ENCODE peak calls at places on chromosomes 12 and 14, in four cellular contexts. P is neuronal stem cell, L is Calu3, C is NCI-H510A treated with DMSO at 0.1 percent for 48 hours. Q is an unnamed sample.

GRCh38 chr12:59166457-59166856 is 246.2 kb upstream of the LRIG3 start:
- DNase-seq in P (no peak), L (no peak), C (no peak), Q (no peak)

GRCh38 chr12:29831173-29831572 is 47.4 kb upstream of the TMTC1 start:
- DNase-seq in P (no peak), L (no peak), C (no peak), Q (no peak)

GRCh38 chr14:88422919-88423318 is 37.5 kb downstream of the SPATA7 start:
- DNase-seq in P (no peak), L (no peak), C (no peak), Q (no peak)

GRCh38 chr12:69007166-69007857 is 74.3 kb upstream of the CPM start:
- DNase-seq in P (peak; percentile 27), L (no peak), C (peak; percentile 81), Q (peak; percentile 62)

GRCh38 chr12:95674631-95675030 is 115.9 kb downstream of the NTN4 start:
- DNase-seq in P (no peak), L (no peak), C (peak; percentile 92), Q (no peak)

GRCh38 chr12:126676426-126676825 is 1590.5 kb upstream of the TMEM132C start:
- DNase-seq in P (no peak), L (no peak), C (peak; percentile 90), Q (no peak)

GRCh38 chr14:75609606-75610476 is 31.4 kb downstream of the FLVCR2 start:
- DNase-seq in P (no peak), L (no peak), C (no peak), Q (no peak)

GRCh38 chr12:52442600-52443061 is 8.5 kb upstream of the KRT75 start:
- DNase-seq in P (no peak), L (peak; percentile 21), C (no peak), Q (no peak)

GRCh38 chr14:36519431-36520321 is at the start of gene NKX2-1:
- DNase-seq in P (peak; percentile 21), L (peak; percentile 33), C (peak; percentile 91), Q (no peak)

GRCh38 chr12:107775093-107775721 is 703 bp downstream of the ASCL4 start:
- DNase-seq in P (peak; percentile 67), L (no peak), C (no peak), Q (no peak)

GRCh38 chr12:117361312-117361670 is at the start of gene NOS1:
- DNase-seq in P (no peak), L (no peak), C (no peak), Q (no peak)

GRCh38 chr14:34161351-34162169 is 210.7 kb upstream of the EGLN3 start:
- DNase-seq in P (no peak), L (peak; percentile 37), C (no peak), Q (no peak)

GRCh38 chr14:49971156-49972141 is 78.6 kb downstream of the ARF6 start:
- DNase-seq in P (no peak), L (no peak), C (no peak), Q (peak; percentile 65)

GRCh38 chr12:60205500-60205899 is 609.7 kb downstream of the SLC16A7 start:
- DNase-seq in P (no peak), L (no peak), C (no peak), Q (no peak)

GRCh38 chr12:94245984-94246383 is 97.6 kb downstream of the PLXNC1 start:
- DNase-seq in P (no peak), L (no peak), C (no peak), Q (no peak)

GRCh38 chr12:114982760-114983159 is 298.8 kb upstream of the TBX3 start:
- DNase-seq in P (no peak), L (no peak), C (no peak), Q (no peak)

GRCh38 chr14:96362071-96362964 is 823 bp downstream of the ATG2B start:
- DNase-seq in P (no peak), L (peak; percentile 43), C (peak; percentile 79), Q (peak; percentile 81)

GRCh38 chr12:72273851-72274284 is 1.7 kb downstream of the TRHDE start:
- DNase-seq in P (no peak), L (peak; percentile 52), C (peak; percentile 30), Q (no peak)

GRCh38 chr12:107670999-107671643 is 14.5 kb upstream of the PWP1 start:
- DNase-seq in P (no peak), L (peak; percentile 38), C (no peak), Q (peak; percentile 32)

GRCh38 chr12:68871899-68872298 is 61.1 kb downstream of the CPM start:
- DNase-seq in P (no peak), L (peak; percentile 30), C (no peak), Q (no peak)

GRCh38 chr14:35789651-35790050 is 19.4 kb downstream of the RALGAPA1 start:
- DNase-seq in P (no peak), L (no peak), C (no peak), Q (no peak)

GRCh38 chr12:62075860-62076259 is 184.3 kb upstream of the USP15 start:
- DNase-seq in P (no peak), L (no peak), C (no peak), Q (no peak)

GRCh38 chr14:90757452-90757851 is 58.8 kb downstream of the TTC7B start:
- DNase-seq in P (no peak), L (no peak), C (no peak), Q (no peak)

GRCh38 chr12:53410951-53411350 is 12.7 kb upstream of the AMHR2 start:
- DNase-seq in P (no peak), L (no peak), C (no peak), Q (no peak)

GRCh38 chr14:52327374-52328226 is 13.5 kb downstream of the PTGER2 start:
- DNase-seq in P (no peak), L (no peak), C (peak; percentile 38), Q (no peak)

GRCh38 chr14:33734387-33734786 is 216.5 kb downstream of the EGLN3 start:
- DNase-seq in P (no peak), L (no peak), C (no peak), Q (no peak)

GRCh38 chr14:63134801-63135200 is 69.4 kb upstream of the RHOJ start:
- DNase-seq in P (peak; percentile 4), L (peak; percentile 11), C (no peak), Q (no peak)

GRCh38 chr14:42248131-42248530 is 641.5 kb downstream of the LRFN5 start:
- DNase-seq in P (no peak), L (no peak), C (no peak), Q (no peak)

GRCh38 chr12:70247653-70248199 is 4.5 kb downstream of the CNOT2 start:
- DNase-seq in P (no peak), L (no peak), C (no peak), Q (no peak)

GRCh38 chr14:32077081-32078029 is at the start of gene ARHGAP5:
- DNase-seq in P (peak; percentile 67), L (peak; percentile 56), C (peak; percentile 64), Q (peak; percentile 56)

GRCh38 chr12:80412343-80412953 is 31.6 kb upstream of the PTPRQ start:
- DNase-seq in P (peak; percentile 37), L (peak; percentile 23), C (peak; percentile 90), Q (no peak)

GRCh38 chr12:4145990-4146859 is 127.3 kb upstream of the CCND2 start:
- DNase-seq in P (no peak), L (no peak), C (no peak), Q (no peak)

Q was measured in colonic mucosa.